ENCODE peak calls at places on chromosomes 1 and 21, in nine cellular contexts. L is ovary, S is left ventricle myocardium inferior, J is GM13976, R is neural progenitor cell, A is lung, U is tibial artery, W is fibroblast of mammary gland, B is mucosa of descending colon. C is an unnamed sample.

GRCh38 chr1:76161451-76161850 is 86.9 kb downstream of the ST6GALNAC3 start:
- DNase-seq in S (no peak), B (no peak), U (no peak), J (no peak), L (no peak), W (no peak), A (no peak), R (peak), C (no peak)

GRCh38 chr1:156430305-156430704 is 61.3 kb downstream of the RHBG start:
- DNase-seq in L (no peak), W (no peak), S (no peak), J (no peak), U (no peak), B (no peak), A (no peak), R (no peak), C (peak)

GRCh38 chr1:52554267-52554640 is 1.4 kb upstream of the TUT4 start:
- DNase-seq in U (no peak), S (no peak), L (no peak), A (no peak), W (no peak), R (peak), J (no peak), B (no peak), C (no peak)

GRCh38 chr1:181126871-181127587 is 38.5 kb downstream of the IER5 start:
- DNase-seq in W (peak), R (no peak), B (no peak), J (no peak), U (no peak), A (no peak), L (no peak), S (no peak), C (no peak)

GRCh38 chr1:233530665-233531386 is 83.1 kb upstream of the KCNK1 start:
- DNase-seq in J (no peak), W (no peak), S (no peak), A (no peak), L (no peak), R (no peak), U (no peak), B (no peak), C (no peak)

GRCh38 chr1:217917277-217917887 is 286.2 kb downstream of the SPATA17 start:
- DNase-seq in A (no peak), R (no peak), U (no peak), B (no peak), J (no peak), L (no peak), S (no peak), W (no peak), C (no peak)

GRCh38 chr21:43025636-43026180 is 49.9 kb downstream of the CBS start:
- DNase-seq in L (no peak), R (peak), J (no peak), A (no peak), W (no peak), S (no peak), B (no peak), U (no peak), C (no peak)

GRCh38 chr1:36750706-36751105 is 268.0 kb upstream of the CSF3R start:
- DNase-seq in R (no peak), W (no peak), A (no peak), J (no peak), B (no peak), L (no peak), S (no peak), U (no peak), C (no peak)

GRCh38 chr1:15998929-15999328 is 5.1 kb upstream of the SRARP start:
- DNase-seq in U (no peak), W (no peak), S (no peak), J (no peak), B (no peak), R (no peak), L (no peak), A (no peak), C (no peak)

GRCh38 chr1:107474877-107475612 is 334.2 kb downstream of the NTNG1 start:
- DNase-seq in W (peak), J (peak), S (no peak), A (no peak), B (no peak), R (peak), L (no peak), U (no peak), C (no peak)

GRCh38 chr1:178548108-178548507 is 35.2 kb downstream of the TEX35 start:
- DNase-seq in J (no peak), B (no peak), L (no peak), S (no peak), W (no peak), A (no peak), U (no peak), R (no peak), C (peak)
- TF ChIP-seq CTCF in J (no peak), B (no peak), L (no peak), S (no peak), W (no peak), A (no peak), U (no peak), R (no peak), C (no peak)

GRCh38 chr1:56461158-56462127 is 117.9 kb downstream of the PLPP3 start:
- DNase-seq in U (no peak), W (no peak), A (no peak), S (no peak), B (no peak), L (no peak), R (peak), J (no peak), C (peak)
- TF ChIP-seq CTCF in U (no peak), W (no peak), A (no peak), S (no peak), B (no peak), L (no peak), R (peak), J (no peak), C (peak)

DNA sequence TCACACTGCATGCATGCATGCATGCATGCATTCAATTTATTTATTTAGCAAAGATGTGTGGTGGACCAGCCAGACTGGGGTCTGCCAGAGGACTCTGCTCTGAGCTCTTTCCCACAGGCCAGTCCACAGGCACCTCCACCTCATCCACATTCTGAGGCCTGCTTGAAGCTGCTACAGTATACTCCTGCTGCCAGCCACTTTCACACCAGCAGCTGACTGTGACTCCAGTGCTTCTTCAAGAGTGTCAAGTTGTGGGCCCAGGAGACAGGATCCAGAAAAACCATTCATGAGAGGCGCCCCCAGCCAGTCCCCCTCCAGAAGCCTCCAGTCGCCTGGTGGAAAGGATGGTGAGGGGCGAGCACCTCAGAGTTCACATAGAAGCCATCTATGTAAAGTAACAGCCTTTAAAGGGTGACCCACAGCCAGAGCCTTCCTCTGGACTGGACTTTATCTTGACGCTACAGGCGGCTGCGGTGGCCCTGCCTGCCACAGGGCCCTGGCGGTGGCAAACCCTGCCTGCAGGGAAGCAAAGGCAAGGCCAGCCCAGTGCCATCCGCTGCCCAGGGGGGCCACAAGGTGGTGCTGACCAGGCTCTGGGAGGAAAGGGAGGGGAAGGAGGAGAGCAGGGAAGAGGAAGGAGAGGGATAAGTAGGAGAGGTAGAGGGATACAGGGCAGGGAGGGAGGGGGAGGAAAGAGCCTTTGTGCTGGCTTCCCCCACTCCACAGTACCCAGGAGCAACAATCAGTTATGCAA is 30.7 kb downstream of the SSBP3 start:
- DNase-seq in B (no peak), L (no peak), W (no peak), S (no peak), R (peak), J (no peak), A (no peak), U (no peak), C (peak)
- TF ChIP-seq CTCF in B (no peak), L (no peak), W (no peak), S (peak), R (peak), J (no peak), A (no peak), U (no peak), C (peak)

GRCh38 chr21:36542312-36543101 is 62.6 kb upstream of the CLDN14 start:
- DNase-seq in L (no peak), A (no peak), U (no peak), S (no peak), R (peak), B (no peak), J (peak), W (no peak), C (peak)
- TF ChIP-seq CTCF in L (no peak), A (no peak), U (no peak), S (no peak), R (peak), B (no peak), J (peak), W (no peak), C (peak)

C was measured in GM23338.